ENCODE peak calls at places on chromosomes 2 and 18, in eight cellular contexts. C is nephron progenitor cell; A is EH; Z is ureter; U is HS-27A; M is CD4-positive, CD25-positive, alpha-beta regulatory T cell; Q is KG1; P is chondrocyte. E is an unnamed sample.

GRCh38 chr2:238635637-238636036 is 208.9 kb downstream of the ASB1 start:
- DNase-seq in M (no peak), P (no peak), U (no peak), Z (no peak), A (peak), Q (no peak), C (no peak), E (peak)

GRCh38 chr2:117553448-117553847 is 261.0 kb upstream of the DDX18 start:
- DNase-seq in C (no peak), M (no peak), Q (no peak), U (no peak), A (no peak), Z (no peak), P (no peak), E (no peak)

GRCh38 chr2:237702439-237703397 is 75.3 kb downstream of the LRRFIP1 start:
- DNase-seq in Q (no peak), U (no peak), A (peak), M (peak), C (peak), Z (no peak), P (no peak), E (no peak)

GRCh38 chr2:219298759-219299371 is 10.3 kb downstream of the PTPRN start:
- DNase-seq in Q (peak), U (no peak), P (no peak), Z (peak), A (peak), C (peak), M (peak), E (peak)

GRCh38 chr18:13658444-13659204 is 67.7 kb downstream of the FAM210A start:
- DNase-seq in A (no peak), P (no peak), Q (no peak), Z (no peak), C (no peak), M (no peak), U (no peak), E (no peak)

GRCh38 chr2:60355849-60356261 is 197.6 kb downstream of the BCL11A start:
- DNase-seq in Z (no peak), Q (peak), P (no peak), M (no peak), C (no peak), A (no peak), U (no peak), E (peak)

GRCh38 chr2:147792966-147793617 is 51.7 kb upstream of the ACVR2A start:
- DNase-seq in M (no peak), Q (no peak), Z (no peak), C (no peak), P (no peak), U (peak), A (peak), E (no peak)

GRCh38 chr2:150319085-150319484 is 168.4 kb downstream of the RND3 start:
- DNase-seq in Q (no peak), M (no peak), U (no peak), Z (no peak), A (no peak), P (no peak), C (no peak), E (no peak)

GRCh38 chr2:218858138-218858445 is 1.5 kb upstream of the WNT6 start:
- DNase-seq in A (no peak), M (no peak), Z (no peak), Q (no peak), C (no peak), P (peak), U (no peak), E (no peak)

GRCh38 chr18:59547691-59548182 is 149.5 kb downstream of the CCBE1 start:
- DNase-seq in P (no peak), C (no peak), Z (no peak), U (peak), M (no peak), Q (no peak), A (peak), E (no peak)

GRCh38 chr2:225994748-225995405 is 595.4 kb downstream of the NYAP2 start:
- DNase-seq in Q (no peak), U (peak), Z (no peak), P (no peak), M (no peak), C (no peak), A (peak), E (no peak)

GRCh38 chr2:126649101-126649500 is 6.9 kb upstream of the GYPC start:
- DNase-seq in U (no peak), Q (no peak), P (no peak), Z (no peak), A (no peak), C (no peak), M (no peak), E (peak)